ENCODE peak calls at places on chromosomes 1 and 21, in nine cellular contexts. One of them, this sample, is unnamed.

GRCh38 chr1:234047113-234047512 is 142.6 kb downstream of the SLC35F3 start:
- DNase-seq in endothelial cell of umbilical vein: no peak
- DNase-seq in foreskin fibroblast: no peak
- DNase-seq in A549: no peak
- DNase-seq in upper lobe of right lung: no peak
- DNase-seq in cardiac muscle cell: no peak
- DNase-seq in astrocyte of the cerebellum: no peak
- DNase-seq in fibroblast of lung: no peak
- DNase-seq in neural progenitor cell: peak
- DNase-seq in this sample: no peak

GRCh38 chr1:59184506-59184905 is 112.4 kb upstream of the FGGY start:
- DNase-seq in neural progenitor cell: no peak
- DNase-seq in A549: no peak
- DNase-seq in astrocyte of the cerebellum: no peak
- DNase-seq in cardiac muscle cell: no peak
- DNase-seq in upper lobe of right lung: no peak
- DNase-seq in endothelial cell of umbilical vein: no peak
- DNase-seq in fibroblast of lung: no peak
- DNase-seq in foreskin fibroblast: no peak
- DNase-seq in this sample: no peak

GRCh38 chr1:172979828-172980227 is 70.9 kb downstream of the TNFSF18 start:
- DNase-seq in foreskin fibroblast: no peak
- DNase-seq in astrocyte of the cerebellum: no peak
- DNase-seq in upper lobe of right lung: no peak
- DNase-seq in fibroblast of lung: no peak
- DNase-seq in cardiac muscle cell: no peak
- DNase-seq in endothelial cell of umbilical vein: no peak
- DNase-seq in A549: no peak
- DNase-seq in neural progenitor cell: no peak
- DNase-seq in this sample: no peak

GRCh38 chr1:185373813-185374524 is 56.9 kb upstream of the IVNS1ABP start:
- DNase-seq in A549: no peak
- DNase-seq in astrocyte of the cerebellum: no peak
- DNase-seq in neural progenitor cell: no peak
- DNase-seq in foreskin fibroblast: peak
- DNase-seq in cardiac muscle cell: no peak
- DNase-seq in endothelial cell of umbilical vein: peak
- DNase-seq in upper lobe of right lung: no peak
- DNase-seq in fibroblast of lung: peak
- DNase-seq in this sample: peak

GRCh38 chr21:46550511-46550941 is 54.4 kb downstream of the S100B start:
- DNase-seq in upper lobe of right lung: no peak
- DNase-seq in endothelial cell of umbilical vein: no peak
- DNase-seq in astrocyte of the cerebellum: no peak
- DNase-seq in cardiac muscle cell: no peak
- DNase-seq in A549: no peak
- DNase-seq in fibroblast of lung: no peak
- DNase-seq in foreskin fibroblast: no peak
- DNase-seq in neural progenitor cell: no peak
- DNase-seq in this sample: no peak

GRCh38 chr1:6107409-6108356 is 62.0 kb downstream of the KCNAB2 start:
- DNase-seq in neural progenitor cell: no peak
- DNase-seq in A549: no peak
- DNase-seq in foreskin fibroblast: no peak
- DNase-seq in astrocyte of the cerebellum: no peak
- DNase-seq in upper lobe of right lung: no peak
- DNase-seq in cardiac muscle cell: no peak
- DNase-seq in fibroblast of lung: no peak
- DNase-seq in endothelial cell of umbilical vein: no peak
- DNase-seq in this sample: no peak

GRCh38 chr1:2194319-2194897 is at the start of gene FAAP20:
- DNase-seq in cardiac muscle cell: peak
- DNase-seq in astrocyte of the cerebellum: no peak
- DNase-seq in upper lobe of right lung: no peak
- DNase-seq in endothelial cell of umbilical vein: no peak
- DNase-seq in fibroblast of lung: peak
- DNase-seq in foreskin fibroblast: peak
- DNase-seq in A549: peak
- DNase-seq in neural progenitor cell: peak
- DNase-seq in this sample: peak

GRCh38 chr21:28177008-28177603 is 815.6 kb downstream of the LTN1 start:
- DNase-seq in A549: no peak
- DNase-seq in endothelial cell of umbilical vein: no peak
- DNase-seq in fibroblast of lung: no peak
- DNase-seq in foreskin fibroblast: no peak
- DNase-seq in neural progenitor cell: no peak
- DNase-seq in astrocyte of the cerebellum: no peak
- DNase-seq in cardiac muscle cell: no peak
- DNase-seq in upper lobe of right lung: no peak
- DNase-seq in this sample: peak

GRCh38 chr1:108962681-108963051 is 618 bp downstream of the CLCC1 start:
- DNase-seq in neural progenitor cell: no peak
- DNase-seq in upper lobe of right lung: peak
- DNase-seq in cardiac muscle cell: no peak
- DNase-seq in A549: no peak
- DNase-seq in astrocyte of the cerebellum: no peak
- DNase-seq in fibroblast of lung: no peak
- DNase-seq in endothelial cell of umbilical vein: no peak
- DNase-seq in foreskin fibroblast: no peak
- DNase-seq in this sample: no peak

GRCh38 chr1:92480813-92481597 is 5.7 kb downstream of the GFI1 start:
- DNase-seq in foreskin fibroblast: no peak
- DNase-seq in cardiac muscle cell: peak
- DNase-seq in fibroblast of lung: no peak
- DNase-seq in A549: no peak
- DNase-seq in endothelial cell of umbilical vein: no peak
- DNase-seq in upper lobe of right lung: no peak
- DNase-seq in astrocyte of the cerebellum: no peak
- DNase-seq in neural progenitor cell: peak
- DNase-seq in this sample: no peak

GRCh38 chr1:85580046-85580411 is 532 bp upstream of the CCN1 start:
- DNase-seq in neural progenitor cell: no peak
- DNase-seq in foreskin fibroblast: peak
- DNase-seq in cardiac muscle cell: peak
- DNase-seq in upper lobe of right lung: no peak
- DNase-seq in astrocyte of the cerebellum: peak
- DNase-seq in fibroblast of lung: peak
- DNase-seq in A549: peak
- DNase-seq in endothelial cell of umbilical vein: no peak
- DNase-seq in this sample: peak

GRCh38 chr1:2115008-2115921 is 65.1 kb downstream of the PRKCZ start:
- DNase-seq in cardiac muscle cell: no peak
- DNase-seq in foreskin fibroblast: no peak
- DNase-seq in upper lobe of right lung: peak
- DNase-seq in neural progenitor cell: no peak
- DNase-seq in A549: no peak
- DNase-seq in endothelial cell of umbilical vein: no peak
- DNase-seq in fibroblast of lung: no peak
- DNase-seq in astrocyte of the cerebellum: no peak
- DNase-seq in this sample: no peak

GRCh38 chr1:226690460-226690982 is 48.6 kb downstream of the ITPKB start:
- DNase-seq in cardiac muscle cell: peak
- DNase-seq in foreskin fibroblast: no peak
- DNase-seq in endothelial cell of umbilical vein: peak
- DNase-seq in neural progenitor cell: no peak
- DNase-seq in upper lobe of right lung: no peak
- DNase-seq in A549: no peak
- DNase-seq in fibroblast of lung: no peak
- DNase-seq in astrocyte of the cerebellum: no peak
- DNase-seq in this sample: no peak

GRCh38 chr1:84972377-84972987 is 24.4 kb downstream of the MCOLN2 start:
- DNase-seq in upper lobe of right lung: no peak
- DNase-seq in astrocyte of the cerebellum: no peak
- DNase-seq in A549: no peak
- DNase-seq in endothelial cell of umbilical vein: peak
- DNase-seq in fibroblast of lung: no peak
- DNase-seq in neural progenitor cell: no peak
- DNase-seq in cardiac muscle cell: no peak
- DNase-seq in foreskin fibroblast: peak
- DNase-seq in this sample: no peak

GRCh38 chr1:244862354-244862698 is 2.0 kb downstream of the HNRNPU start:
- DNase-seq in A549: no peak
- DNase-seq in astrocyte of the cerebellum: no peak
- DNase-seq in endothelial cell of umbilical vein: no peak
- DNase-seq in fibroblast of lung: no peak
- DNase-seq in neural progenitor cell: no peak
- DNase-seq in upper lobe of right lung: no peak
- DNase-seq in foreskin fibroblast: no peak
- DNase-seq in cardiac muscle cell: no peak
- DNase-seq in this sample: peak

GRCh38 chr1:54475357-54476230 is 69.4 kb upstream of the SSBP3 start:
- DNase-seq in A549: no peak
- DNase-seq in upper lobe of right lung: no peak
- DNase-seq in astrocyte of the cerebellum: no peak
- DNase-seq in neural progenitor cell: peak
- DNase-seq in endothelial cell of umbilical vein: no peak
- DNase-seq in cardiac muscle cell: peak
- DNase-seq in foreskin fibroblast: no peak
- DNase-seq in fibroblast of lung: no peak
- DNase-seq in this sample: no peak

GRCh38 chr21:44364151-44365053 is 11.0 kb downstream of the TRPM2 start:
- DNase-seq in fibroblast of lung: no peak
- DNase-seq in A549: no peak
- DNase-seq in upper lobe of right lung: peak
- DNase-seq in foreskin fibroblast: no peak
- DNase-seq in endothelial cell of umbilical vein: no peak
- DNase-seq in astrocyte of the cerebellum: no peak
- DNase-seq in neural progenitor cell: no peak
- DNase-seq in cardiac muscle cell: no peak
- DNase-seq in this sample: no peak

GRCh38 chr1:189424746-189425331 is 1052.8 kb downstream of the BRINP3 start:
- DNase-seq in foreskin fibroblast: no peak
- DNase-seq in endothelial cell of umbilical vein: no peak
- DNase-seq in neural progenitor cell: peak
- DNase-seq in fibroblast of lung: peak
- DNase-seq in upper lobe of right lung: no peak
- DNase-seq in A549: no peak
- DNase-seq in astrocyte of the cerebellum: no peak
- DNase-seq in cardiac muscle cell: no peak
- DNase-seq in this sample: no peak

DNA sequence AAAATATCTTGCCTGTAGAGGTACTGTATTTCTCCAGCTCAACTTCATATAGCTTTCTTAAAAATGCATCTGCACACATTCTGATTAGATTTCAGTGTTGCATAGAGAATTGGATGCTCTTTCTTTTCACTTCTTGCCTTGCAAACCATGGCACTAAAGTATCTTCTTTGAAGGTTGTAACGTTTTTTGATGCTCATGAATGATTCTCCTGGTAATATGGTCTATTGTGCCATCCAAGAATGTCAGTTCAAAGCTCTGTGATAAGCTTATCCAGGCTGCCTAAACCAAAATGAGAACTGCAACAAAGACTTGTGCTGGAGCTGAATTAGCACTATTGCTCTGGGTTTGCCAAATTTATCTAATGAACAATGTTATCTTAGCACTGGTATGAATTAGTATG is 1.9 kb downstream of the SGIP1 start:
- DNase-seq in endothelial cell of umbilical vein: peak
- DNase-seq in fibroblast of lung: no peak
- DNase-seq in foreskin fibroblast: no peak
- DNase-seq in A549: no peak
- DNase-seq in astrocyte of the cerebellum: no peak
- DNase-seq in cardiac muscle cell: no peak
- DNase-seq in neural progenitor cell: no peak
- DNase-seq in upper lobe of right lung: no peak
- DNase-seq in this sample: no peak
- H3K4me3 ChIP-seq in endothelial cell of umbilical vein: peak
- H3K4me3 ChIP-seq in fibroblast of lung: peak
- H3K4me3 ChIP-seq in foreskin fibroblast: peak
- H3K4me3 ChIP-seq in A549: no peak
- H3K4me3 ChIP-seq in astrocyte of the cerebellum: no peak
- H3K4me3 ChIP-seq in cardiac muscle cell: no peak
- H3K4me3 ChIP-seq in neural progenitor cell: no peak
- H3K4me3 ChIP-seq in upper lobe of right lung: peak
- H3K4me3 ChIP-seq in this sample: peak

GRCh38 chr1:63466759-63467158 is 56.3 kb downstream of the ITGB3BP start:
- DNase-seq in astrocyte of the cerebellum: no peak
- DNase-seq in cardiac muscle cell: no peak
- DNase-seq in upper lobe of right lung: no peak
- DNase-seq in endothelial cell of umbilical vein: no peak
- DNase-seq in fibroblast of lung: no peak
- DNase-seq in A549: no peak
- DNase-seq in neural progenitor cell: no peak
- DNase-seq in foreskin fibroblast: no peak
- DNase-seq in this sample: no peak
- TF ChIP-seq CTCF in astrocyte of the cerebellum: no peak
- TF ChIP-seq CTCF in cardiac muscle cell: no peak
- TF ChIP-seq CTCF in upper lobe of right lung: peak
- TF ChIP-seq CTCF in endothelial cell of umbilical vein: no peak
- TF ChIP-seq CTCF in fibroblast of lung: no peak
- TF ChIP-seq CTCF in A549: no peak
- TF ChIP-seq CTCF in neural progenitor cell: no peak
- TF ChIP-seq CTCF in foreskin fibroblast: no peak
- TF ChIP-seq CTCF in this sample: no peak

DNA sequence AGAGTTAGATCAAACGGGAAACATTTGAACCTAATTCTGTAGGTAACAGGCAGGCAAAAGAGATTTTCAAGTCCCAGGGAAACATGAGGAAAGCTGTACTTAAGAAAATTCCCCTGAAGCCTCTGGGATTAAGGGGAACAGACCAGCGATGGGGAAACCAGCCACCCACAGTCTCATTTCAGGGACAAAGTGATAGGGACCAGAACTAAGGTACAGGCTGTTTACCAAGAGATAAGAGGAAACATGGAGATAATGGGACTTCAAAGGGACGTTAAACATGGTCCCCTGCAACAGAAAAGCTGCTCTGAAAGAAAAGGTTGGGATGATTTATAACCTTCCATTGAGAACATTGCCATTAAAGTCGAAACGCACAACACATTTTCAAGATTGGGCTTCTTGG is 84.4 kb downstream of the NTPCR start:
- DNase-seq in fibroblast of lung: no peak
- DNase-seq in neural progenitor cell: no peak
- DNase-seq in cardiac muscle cell: no peak
- DNase-seq in astrocyte of the cerebellum: no peak
- DNase-seq in upper lobe of right lung: no peak
- DNase-seq in endothelial cell of umbilical vein: no peak
- DNase-seq in foreskin fibroblast: no peak
- DNase-seq in A549: no peak
- DNase-seq in this sample: no peak
- H3K4me3 ChIP-seq in fibroblast of lung: no peak
- H3K4me3 ChIP-seq in neural progenitor cell: no peak
- H3K4me3 ChIP-seq in cardiac muscle cell: no peak
- H3K4me3 ChIP-seq in astrocyte of the cerebellum: no peak
- H3K4me3 ChIP-seq in upper lobe of right lung: no peak
- H3K4me3 ChIP-seq in endothelial cell of umbilical vein: no peak
- H3K4me3 ChIP-seq in foreskin fibroblast: no peak
- H3K4me3 ChIP-seq in A549: no peak
- H3K4me3 ChIP-seq in this sample: no peak

DNA sequence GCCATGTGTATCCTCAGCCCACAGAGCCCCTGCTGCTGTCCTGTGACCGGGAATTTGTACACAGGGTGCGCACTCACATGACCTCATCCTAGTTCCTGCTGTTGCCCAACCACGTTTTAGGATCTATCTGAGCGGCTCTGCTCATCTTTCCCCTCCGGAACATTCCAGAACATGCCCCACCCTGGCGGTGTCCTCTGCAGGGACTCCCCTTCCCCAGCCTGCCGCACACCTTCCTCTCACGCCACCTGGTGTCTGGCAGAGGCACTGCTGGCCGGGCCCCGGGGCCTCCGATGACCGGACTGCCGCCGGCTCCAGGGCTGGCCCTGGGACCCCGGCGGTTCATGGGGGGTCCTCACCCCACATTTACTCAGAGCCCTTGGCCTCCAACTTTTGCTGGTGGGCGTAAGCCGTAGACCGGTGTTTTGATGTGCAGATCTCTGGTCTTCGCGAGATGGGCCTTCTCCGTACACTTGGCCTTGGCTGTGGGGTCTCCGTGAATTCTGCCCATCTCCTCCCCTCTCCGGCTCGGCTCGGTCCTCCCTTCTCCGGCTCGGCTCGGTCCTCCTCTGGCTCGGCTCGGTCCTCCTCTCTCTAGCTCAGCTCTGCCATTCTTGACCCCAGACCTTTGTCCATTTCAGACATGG is 29.5 kb downstream of the ARHGEF16 start:
- DNase-seq in A549: peak
- DNase-seq in foreskin fibroblast: no peak
- DNase-seq in endothelial cell of umbilical vein: peak
- DNase-seq in astrocyte of the cerebellum: no peak
- DNase-seq in upper lobe of right lung: no peak
- DNase-seq in fibroblast of lung: no peak
- DNase-seq in cardiac muscle cell: peak
- DNase-seq in neural progenitor cell: peak
- DNase-seq in this sample: peak
- TF ChIP-seq CTCF in A549: peak
- TF ChIP-seq CTCF in foreskin fibroblast: peak
- TF ChIP-seq CTCF in endothelial cell of umbilical vein: peak
- TF ChIP-seq CTCF in astrocyte of the cerebellum: peak
- TF ChIP-seq CTCF in upper lobe of right lung: peak
- TF ChIP-seq CTCF in fibroblast of lung: peak
- TF ChIP-seq CTCF in cardiac muscle cell: peak
- TF ChIP-seq CTCF in neural progenitor cell: peak
- TF ChIP-seq CTCF in this sample: peak

This sample was measured in AG10803.